ENCODE peak calls at places on chromosomes 11 and 22, in five cellular contexts. V, S, N, I and D are unnamed samples.

GRCh38 chr11:128458316-128458715 is 129.0 kb downstream of the ETS1 start:
- DNase-seq in V (no peak), S (no peak), N (no peak), I (no peak), D (no peak)

GRCh38 chr22:28373841-28374240 is 305.8 kb downstream of the TTC28 start:
- DNase-seq in V (no peak), S (no peak), N (no peak), I (no peak), D (no peak)

GRCh38 chr11:47571012-47571729 is 5.8 kb downstream of the PTPMT1 start:
- DNase-seq in V (peak; percentile 11), S (no peak), N (no peak), I (no peak), D (no peak)

GRCh38 chr11:75203138-75203537 is 37.4 kb upstream of the TPBGL start:
- DNase-seq in V (no peak), S (no peak), N (no peak), I (peak; percentile 66), D (no peak)

GRCh38 chr11:109423114-109423859 is 1.3 kb downstream of the C11orf87 start:
- DNase-seq in V (no peak), S (no peak), N (no peak), I (peak; percentile 62), D (no peak)

GRCh38 chr11:90242894-90243416 is 20.1 kb upstream of the CHORDC1 start:
- DNase-seq in V (no peak), S (no peak), N (peak; percentile 21), I (no peak), D (no peak)

GRCh38 chr11:62553839-62554361 is 7.3 kb upstream of the AHNAK start:
- DNase-seq in V (peak; percentile 45), S (peak; percentile 87), N (no peak), I (no peak), D (no peak)

GRCh38 chr11:2346014-2346413 is 31.1 kb upstream of the CD81 start:
- DNase-seq in V (no peak), S (no peak), N (no peak), I (peak; percentile 26), D (no peak)

GRCh38 chr11:68028802-68029475 is 1.5 kb upstream of the NDUFS8 start:
- DNase-seq in V (no peak), S (no peak), N (no peak), I (no peak), D (no peak)

GRCh38 chr11:9868641-9869040 is 204.8 kb downstream of the SWAP70 start:
- DNase-seq in V (no peak), S (no peak), N (no peak), I (no peak), D (no peak)

GRCh38 chr22:44371741-44372525 is 59.2 kb upstream of the SHISAL1 start:
- DNase-seq in V (peak; percentile 33), S (no peak), N (no peak), I (peak; percentile 22), D (peak; percentile 5)

GRCh38 chr22:21624880-21625791 is 4.7 kb downstream of the YDJC start:
- DNase-seq in V (no peak), S (no peak), N (peak; percentile 77), I (no peak), D (no peak)

GRCh38 chr11:19719960-19720359 is 7.3 kb downstream of the NAV2 start:
- DNase-seq in V (no peak), S (no peak), N (no peak), I (no peak), D (no peak)

GRCh38 chr22:20093437-20093836 is 13.4 kb downstream of the DGCR8 start:
- DNase-seq in V (peak; percentile 78), S (no peak), N (no peak), I (peak; percentile 28), D (peak; percentile 78)

GRCh38 chr11:36123353-36124220 is 165.6 kb downstream of the COMMD9 start:
- DNase-seq in V (peak; percentile 51), S (peak; percentile 11), N (no peak), I (no peak), D (no peak)

GRCh38 chr11:17939542-17939941 is 73.3 kb downstream of the SERGEF start:
- DNase-seq in V (no peak), S (no peak), N (no peak), I (no peak), D (peak; percentile 23)

GRCh38 chr22:45445031-45445710 is 31.7 kb downstream of the RIBC2 start:
- DNase-seq in V (no peak), S (no peak), N (no peak), I (no peak), D (no peak)

GRCh38 chr11:126592496-126593410 is 237.3 kb downstream of the ST3GAL4 start:
- DNase-seq in V (no peak), S (no peak), N (no peak), I (no peak), D (no peak)

GRCh38 chr22:35589071-35589735 is 27.9 kb downstream of the MB start:
- DNase-seq in V (peak; percentile 52), S (no peak), N (peak; percentile 7), I (no peak), D (no peak)

GRCh38 chr11:103544874-103545273 is 435.6 kb downstream of the DYNC2H1 start:
- DNase-seq in V (no peak), S (no peak), N (no peak), I (no peak), D (no peak)

GRCh38 chr11:68432874-68433273 is 27.7 kb upstream of the PPP6R3 start:
- DNase-seq in V (no peak), S (no peak), N (no peak), I (no peak), D (peak; percentile 61)

GRCh38 chr22:26892401-26893033 is 235.1 kb downstream of the MIAT start:
- DNase-seq in V (peak; percentile 63), S (peak; percentile 19), N (no peak), I (peak; percentile 76), D (no peak)

GRCh38 chr11:87926250-87926970 is 248.8 kb downstream of the RAB38 start:
- DNase-seq in V (no peak), S (no peak), N (no peak), I (no peak), D (no peak)

GRCh38 chr11:10666556-10666955 is 27.0 kb downstream of the IRAG1 start:
- DNase-seq in V (no peak), S (no peak), N (peak; percentile 51), I (no peak), D (no peak)

DNA sequence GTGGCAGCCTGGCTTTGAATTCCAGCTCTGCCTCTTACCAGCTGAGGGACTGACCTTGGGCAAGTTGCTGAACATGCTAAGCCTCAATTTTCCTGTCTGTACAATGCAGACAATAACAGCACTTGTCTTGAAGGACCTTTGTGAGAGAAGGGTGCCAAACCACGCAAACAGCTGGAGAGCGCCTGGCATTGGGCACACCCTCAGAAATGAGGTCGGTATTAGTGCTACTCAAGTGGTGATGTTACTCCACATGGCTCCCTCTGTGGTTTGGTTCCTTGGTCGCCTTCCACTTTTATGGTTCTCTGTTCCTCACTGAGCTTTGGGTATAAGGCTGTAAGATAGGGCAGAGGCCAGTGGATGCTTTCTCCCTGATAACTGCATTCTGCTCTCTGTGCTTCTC is 8.2 kb downstream of the UBASH3B start:
- DNase-seq in V (no peak), S (no peak), N (no peak), I (no peak), D (no peak)
- H3K9me3 ChIP-seq in V (no peaks in the 10 kb centered on the region), S (no peaks in the 10 kb centered on the region), N (no peaks in the 10 kb centered on the region), I (no peaks in the 10 kb centered on the region), D (peaks cover 4% of the 10 kb centered on the region)

DNA sequence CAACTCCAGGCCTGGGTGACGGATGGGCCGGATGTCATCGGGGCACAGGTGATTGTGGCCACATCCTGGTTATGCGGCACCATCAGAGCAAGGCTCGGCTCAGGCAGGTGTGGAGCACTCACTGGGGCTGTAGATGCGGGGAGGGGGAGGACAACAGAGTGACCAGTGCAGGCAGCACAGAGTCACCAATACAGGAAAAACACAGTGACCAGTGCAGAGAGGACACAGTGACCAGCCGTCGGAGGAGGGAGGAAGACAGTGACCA is 209.1 kb downstream of the BRD1 start:
- DNase-seq in V (no peak), S (no peak), N (no peak), I (peak; percentile 51), D (peak; percentile 3)
- H3K9me3 ChIP-seq in V (peaks cover 8% of the 10 kb centered on the region), S (no peaks in the 10 kb centered on the region), N (no peaks in the 10 kb centered on the region), I (no peaks in the 10 kb centered on the region), D (peaks cover 25% of the 10 kb centered on the region)

GRCh38 chr22:22997988-22998387 is 72.3 kb upstream of the GNAZ start:
- DNase-seq in V (no peak), S (no peak), N (no peak), I (no peak), D (no peak)
- H3K9me3 ChIP-seq in V (peaks cover 4% of the 10 kb centered on the region), S (peaks cover 2% of the 10 kb centered on the region), N (peaks cover 11% of the 10 kb centered on the region), I (peaks cover 13% of the 10 kb centered on the region), D (peaks cover 38% of the 10 kb centered on the region)

DNA sequence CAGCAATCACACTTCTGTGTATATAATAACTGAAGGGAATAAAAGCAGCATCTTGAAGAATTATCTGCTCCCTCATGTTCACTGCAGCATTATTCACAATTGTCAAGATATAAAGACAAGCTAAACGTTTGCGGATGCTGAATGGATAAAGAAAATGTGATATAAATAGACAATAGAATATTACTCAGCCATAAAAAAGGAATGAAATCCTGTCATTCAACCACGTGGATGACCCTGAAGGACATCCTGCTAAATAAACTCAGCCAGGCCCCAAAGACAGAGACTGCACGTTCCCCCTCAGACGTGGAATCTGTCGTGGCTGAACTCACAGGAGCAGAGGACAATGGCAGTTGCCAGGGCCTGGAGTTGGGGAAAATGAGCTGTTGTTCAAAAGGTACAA is 9.6 kb downstream of the ZNF195 start:
- DNase-seq in V (no peak), S (no peak), N (no peak), I (no peak), D (no peak)
- H3K9me3 ChIP-seq in V (no peaks in the 10 kb centered on the region), S (peaks cover 2% of the 10 kb centered on the region), N (peaks cover 25% of the 10 kb centered on the region), I (no peaks in the 10 kb centered on the region), D (peaks cover 20% of the 10 kb centered on the region)

DNA sequence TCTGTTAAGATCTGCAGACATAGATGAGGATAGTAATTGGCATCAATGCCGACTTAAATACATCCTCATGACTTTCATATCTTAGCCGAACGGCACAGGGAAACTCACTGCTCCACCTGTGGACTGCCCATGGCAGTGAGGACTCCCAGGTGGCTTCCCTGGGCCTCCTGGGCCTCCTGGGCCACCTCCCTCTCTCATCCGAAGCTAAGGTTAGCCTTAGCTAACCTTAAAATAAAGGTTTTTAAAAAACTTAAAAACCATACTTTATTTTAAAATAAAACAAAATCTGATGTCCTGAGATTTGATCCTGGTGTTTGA is 38.1 kb upstream of the TSKU start:
- DNase-seq in V (no peak), S (no peak), N (no peak), I (no peak), D (no peak)
- H3K9me3 ChIP-seq in V (no peaks in the 10 kb centered on the region), S (no peaks in the 10 kb centered on the region), N (peaks cover 2% of the 10 kb centered on the region), I (no peaks in the 10 kb centered on the region), D (no peaks in the 10 kb centered on the region)